ENCODE peak calls at places on chromosomes 7 and 10, in six cellular contexts. U is SHP77; E is hypothalamus; Z is activated CD4-positive, alpha-beta T cell treated with anti-CD3 and anti-CD28 coated beads, Interleukin-2, amount 50 U/mL, for 1 hour; B is Right ventricle myocardium superior; Q is activated CD4-positive, CD25-positive, alpha-beta regulatory T cell. H is an unnamed sample.

GRCh38 chr10:70352401-70353097 is 29.9 kb downstream of the LRRC20 start:
- DNase-seq in U (no peak), E (no peak), Z (no peak), B (no peak), Q (no peak), H (no peak)

GRCh38 chr10:60414877-60415585 is 25.4 kb upstream of the ANK3 start:
- DNase-seq in U (no peak), E (no peak), Z (no peak), B (no peak), Q (no peak), H (peak; percentile 67)

GRCh38 chr7:38424750-38425463 is 151.5 kb upstream of the TARP start:
- DNase-seq in U (no peak), E (no peak), Z (no peak), B (no peak), Q (no peak), H (no peak)

GRCh38 chr10:3723706-3724225 is 61.2 kb downstream of the KLF6 start:
- DNase-seq in U (no peak), E (no peak), Z (no peak), B (no peak), Q (no peak), H (no peak)

GRCh38 chr7:130893441-130893894 is 159.5 kb upstream of the KLF14 start:
- DNase-seq in U (no peak), E (peak; percentile 35), Z (no peak), B (no peak), Q (no peak), H (no peak)

GRCh38 chr7:151893405-151893923 is 16.5 kb upstream of the PRKAG2 start:
- DNase-seq in U (no peak), E (no peak), Z (no peak), B (no peak), Q (no peak), H (no peak)

GRCh38 chr7:75617634-75618234 is 121.0 kb downstream of the HIP1 start:
- DNase-seq in U (no peak), E (peak; percentile 58), Z (peak; percentile 14), B (peak; percentile 85), Q (no peak), H (no peak)

GRCh38 chr10:130775311-130775710 is 536.2 kb downstream of the TCERG1L start:
- DNase-seq in U (no peak), E (no peak), Z (no peak), B (no peak), Q (no peak), H (no peak)

GRCh38 chr10:6418613-6419216 is 161.4 kb downstream of the PRKCQ start:
- DNase-seq in U (no peak), E (no peak), Z (no peak), B (no peak), Q (no peak), H (no peak)

GRCh38 chr10:22899307-22899706 is 28.5 kb upstream of the ARMC3 start:
- DNase-seq in U (no peak), E (no peak), Z (no peak), B (no peak), Q (no peak), H (no peak)

H was measured in AG04450.